ENCODE peak calls at places on chromosomes 3 and 15, in four cellular contexts. One of them, this sample, is unnamed.

GRCh38 chr15:66269326-66270090 is 16.0 kb upstream of the MEGF11 start:
- DNase-seq in cardiac fibroblast: peak
- DNase-seq in A549: no peak
- DNase-seq in lower leg skin: no peak
- DNase-seq in this sample: no peak

GRCh38 chr15:89089316-89090230 is 1.3 kb downstream of the ABHD2 start:
- DNase-seq in cardiac fibroblast: no peak
- DNase-seq in A549: no peak
- DNase-seq in lower leg skin: peak
- DNase-seq in this sample: no peak

GRCh38 chr15:77749998-77750540 is 117.4 kb upstream of the LINGO1 start:
- DNase-seq in cardiac fibroblast: no peak
- DNase-seq in A549: no peak
- DNase-seq in lower leg skin: no peak
- DNase-seq in this sample: no peak

GRCh38 chr15:90529369-90530249 is at the start of gene CRTC3:
- DNase-seq in cardiac fibroblast: peak
- DNase-seq in A549: peak
- DNase-seq in lower leg skin: peak
- DNase-seq in this sample: peak

GRCh38 chr3:51340311-51340829 is 44.7 kb upstream of the MANF start:
- DNase-seq in cardiac fibroblast: peak
- DNase-seq in A549: peak
- DNase-seq in lower leg skin: no peak
- DNase-seq in this sample: no peak

GRCh38 chr3:134795776-134796312 is 784 bp downstream of the EPHB1 start:
- DNase-seq in cardiac fibroblast: peak
- DNase-seq in A549: no peak
- DNase-seq in lower leg skin: peak
- DNase-seq in this sample: no peak

GRCh38 chr3:122063908-122064307 is 8.7 kb downstream of the CD86 start:
- DNase-seq in cardiac fibroblast: no peak
- DNase-seq in A549: no peak
- DNase-seq in lower leg skin: no peak
- DNase-seq in this sample: no peak

GRCh38 chr3:66656608-66657007 is 155.8 kb upstream of the LRIG1 start:
- DNase-seq in cardiac fibroblast: no peak
- DNase-seq in A549: no peak
- DNase-seq in lower leg skin: no peak
- DNase-seq in this sample: no peak

GRCh38 chr15:72341361-72341760 is 21.4 kb upstream of the CELF6 start:
- DNase-seq in cardiac fibroblast: peak
- DNase-seq in A549: no peak
- DNase-seq in lower leg skin: no peak
- DNase-seq in this sample: no peak

GRCh38 chr15:80512729-80513670 is 108.8 kb downstream of the ARNT2 start:
- DNase-seq in cardiac fibroblast: peak
- DNase-seq in A549: no peak
- DNase-seq in lower leg skin: no peak
- DNase-seq in this sample: no peak

GRCh38 chr3:111285691-111286090 is 214.1 kb downstream of the NECTIN3 start:
- DNase-seq in cardiac fibroblast: no peak
- DNase-seq in A549: no peak
- DNase-seq in lower leg skin: no peak
- DNase-seq in this sample: no peak

GRCh38 chr3:159928692-159929091 is 59.9 kb upstream of the IL12A start:
- DNase-seq in cardiac fibroblast: peak
- DNase-seq in A549: peak
- DNase-seq in lower leg skin: no peak
- DNase-seq in this sample: no peak

GRCh38 chr3:58560771-58561311 is 16.4 kb downstream of the FAM107A start:
- DNase-seq in cardiac fibroblast: peak
- DNase-seq in A549: peak
- DNase-seq in lower leg skin: peak
- DNase-seq in this sample: no peak

GRCh38 chr3:131591394-131591990 is 88.7 kb upstream of the MRPL3 start:
- DNase-seq in cardiac fibroblast: peak
- DNase-seq in A549: peak
- DNase-seq in lower leg skin: no peak
- DNase-seq in this sample: no peak

GRCh38 chr3:52444860-52445793 is at the start of gene SEMA3G:
- DNase-seq in cardiac fibroblast: peak
- DNase-seq in A549: peak
- DNase-seq in lower leg skin: peak
- DNase-seq in this sample: peak

GRCh38 chr15:73047882-73048281 is 4.4 kb upstream of the NEO1 start:
- DNase-seq in cardiac fibroblast: no peak
- DNase-seq in A549: no peak
- DNase-seq in lower leg skin: no peak
- DNase-seq in this sample: no peak

GRCh38 chr3:112818289-112818688 is 28.4 kb downstream of the CD200R1L start:
- DNase-seq in cardiac fibroblast: peak
- DNase-seq in A549: no peak
- DNase-seq in lower leg skin: no peak
- DNase-seq in this sample: no peak

GRCh38 chr3:16430717-16431630 is 82.5 kb downstream of the RFTN1 start:
- DNase-seq in cardiac fibroblast: no peak
- DNase-seq in A549: no peak
- DNase-seq in lower leg skin: no peak
- DNase-seq in this sample: no peak

GRCh38 chr3:123027292-123028232 is at the start of gene SEMA5B:
- DNase-seq in cardiac fibroblast: peak
- DNase-seq in A549: peak
- DNase-seq in lower leg skin: peak
- DNase-seq in this sample: peak

GRCh38 chr3:53844262-53845102 is 1.7 kb downstream of the CHDH start:
- DNase-seq in cardiac fibroblast: no peak
- DNase-seq in A549: no peak
- DNase-seq in lower leg skin: peak
- DNase-seq in this sample: no peak

GRCh38 chr15:50017522-50017921 is 101.5 kb downstream of the ATP8B4 start:
- DNase-seq in cardiac fibroblast: peak
- DNase-seq in A549: no peak
- DNase-seq in lower leg skin: no peak
- DNase-seq in this sample: no peak

GRCh38 chr3:186775999-186776398 is 7.4 kb upstream of the EIF4A2 start:
- DNase-seq in cardiac fibroblast: no peak
- DNase-seq in A549: no peak
- DNase-seq in lower leg skin: no peak
- DNase-seq in this sample: no peak

GRCh38 chr3:186772281-186772885 is 11.0 kb upstream of the EIF4A2 start:
- DNase-seq in cardiac fibroblast: no peak
- DNase-seq in A549: no peak
- DNase-seq in lower leg skin: no peak
- DNase-seq in this sample: no peak

DNA sequence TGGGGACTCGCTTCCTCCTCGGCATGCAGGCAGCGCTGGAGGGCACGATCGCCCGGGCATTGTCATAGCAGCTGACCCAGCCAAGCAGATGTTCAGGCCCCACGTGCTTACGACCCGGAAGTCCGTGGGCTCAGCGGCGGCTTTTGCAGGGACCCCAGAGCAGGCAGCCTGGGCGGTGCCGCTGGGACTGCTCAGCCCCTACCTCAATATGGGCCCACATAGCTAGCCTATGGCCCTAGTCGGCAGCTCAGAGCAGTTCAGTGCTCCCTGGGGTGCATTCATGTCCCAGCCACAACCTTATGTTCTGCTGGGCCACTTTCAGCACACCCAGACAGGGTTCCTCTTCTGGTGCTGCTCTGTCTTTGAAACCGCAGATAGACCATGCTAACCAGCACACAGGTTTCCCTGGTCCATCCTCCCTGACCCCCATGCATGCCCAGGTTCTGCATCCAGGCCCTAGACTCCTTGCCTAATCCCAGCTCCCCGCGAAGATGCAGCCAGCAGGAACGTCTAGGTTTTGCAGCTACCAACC is 10.4 kb upstream of the EIF4A2 start:
- DNase-seq in cardiac fibroblast: peak
- DNase-seq in A549: no peak
- DNase-seq in lower leg skin: peak
- DNase-seq in this sample: peak
- H3K4me3 ChIP-seq in cardiac fibroblast: peak
- H3K4me3 ChIP-seq in A549: no peak
- H3K4me3 ChIP-seq in lower leg skin: no peak
- H3K4me3 ChIP-seq in this sample: peak

DNA sequence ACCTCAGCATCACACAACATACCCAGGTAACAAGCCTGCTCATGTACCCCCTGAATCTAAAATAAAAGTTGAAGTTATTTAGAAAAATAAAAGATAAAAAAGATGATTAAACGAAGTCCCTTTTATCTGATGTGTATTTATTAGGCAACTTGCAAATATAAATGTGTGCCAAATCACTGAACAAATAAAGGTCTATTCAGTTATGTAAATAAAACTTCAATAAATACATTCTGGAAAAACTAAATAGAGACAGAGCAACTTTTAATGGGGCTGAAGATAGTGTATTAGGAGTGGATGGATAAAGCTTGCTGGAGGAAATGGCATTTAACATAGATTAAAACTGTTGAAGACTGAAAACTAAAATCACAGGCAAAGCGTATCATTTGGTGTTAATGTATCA is 678.0 kb upstream of the GRM7 start:
- DNase-seq in cardiac fibroblast: no peak
- DNase-seq in A549: no peak
- DNase-seq in lower leg skin: no peak
- DNase-seq in this sample: no peak
- TF ChIP-seq CTCF in cardiac fibroblast: no peak
- TF ChIP-seq CTCF in A549: no peak
- TF ChIP-seq CTCF in lower leg skin: no peak
- TF ChIP-seq CTCF in this sample: no peak

GRCh38 chr3:124730920-124731297 is 657 bp downstream of the UMPS start:
- DNase-seq in cardiac fibroblast: no peak
- DNase-seq in A549: no peak
- DNase-seq in lower leg skin: no peak
- DNase-seq in this sample: no peak

GRCh38 chr3:124730129-124730919 is at the start of gene UMPS:
- DNase-seq in cardiac fibroblast: peak
- DNase-seq in A549: peak
- DNase-seq in lower leg skin: peak
- DNase-seq in this sample: peak

DNA sequence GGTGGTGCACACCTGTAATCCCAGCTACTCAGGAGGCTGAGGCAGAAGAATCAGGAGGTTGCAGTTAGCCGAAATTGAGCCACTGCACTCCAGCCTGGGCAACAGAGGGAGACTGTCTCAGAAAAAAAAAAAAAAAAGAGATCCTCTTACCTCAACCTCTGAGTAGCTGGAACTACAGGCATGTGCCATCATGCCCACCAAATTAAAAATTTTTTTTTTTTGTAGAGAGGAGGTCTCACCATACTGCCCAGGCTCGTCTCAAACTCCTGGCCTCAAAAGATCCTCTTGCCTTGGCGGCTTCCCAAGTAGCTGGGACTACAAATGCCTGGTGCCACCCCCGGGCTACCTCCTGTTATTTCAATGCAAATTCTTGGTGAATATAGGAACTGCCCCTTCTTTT is 1.5 kb downstream of the UMPS start:
- DNase-seq in cardiac fibroblast: no peak
- DNase-seq in A549: no peak
- DNase-seq in lower leg skin: no peak
- DNase-seq in this sample: no peak
- H3K4me3 ChIP-seq in cardiac fibroblast: no peak
- H3K4me3 ChIP-seq in A549: peak
- H3K4me3 ChIP-seq in lower leg skin: no peak
- H3K4me3 ChIP-seq in this sample: no peak

GRCh38 chr3:124584552-124585391 is 145.5 kb upstream of the UMPS start:
- DNase-seq in cardiac fibroblast: peak
- DNase-seq in A549: peak
- DNase-seq in lower leg skin: peak
- DNase-seq in this sample: peak
- TF ChIP-seq CTCF in cardiac fibroblast: no peak
- TF ChIP-seq CTCF in A549: no peak
- TF ChIP-seq CTCF in lower leg skin: no peak
- TF ChIP-seq CTCF in this sample: no peak

DNA sequence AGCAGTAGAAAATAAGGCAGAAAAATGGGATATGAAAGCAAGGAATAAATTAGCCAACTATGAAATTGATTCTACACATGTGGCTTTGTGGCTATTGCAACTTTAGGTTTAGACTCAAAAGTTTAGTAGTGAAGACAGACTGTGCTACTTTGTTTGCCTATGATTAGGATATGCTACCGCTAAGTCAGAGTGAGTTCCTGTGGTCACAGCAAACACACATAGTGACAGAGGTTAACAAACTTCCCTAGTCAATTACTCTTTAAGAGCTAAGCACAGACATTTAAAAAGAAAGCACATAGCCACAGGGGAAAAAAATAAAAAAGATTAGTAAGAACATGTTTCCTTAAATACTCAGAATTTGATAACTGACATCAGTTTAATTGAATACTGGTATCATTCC is 207.1 kb downstream of the GBE1 start:
- DNase-seq in cardiac fibroblast: peak
- DNase-seq in A549: no peak
- DNase-seq in lower leg skin: no peak
- DNase-seq in this sample: no peak
- H3K4me3 ChIP-seq in cardiac fibroblast: no peak
- H3K4me3 ChIP-seq in A549: no peak
- H3K4me3 ChIP-seq in lower leg skin: no peak
- H3K4me3 ChIP-seq in this sample: no peak

This sample was measured in upper lobe of right lung.